ENCODE peak calls at places on chromosomes 4 and X, in five cellular contexts. One of them, this sample, is unnamed.

GRCh38 chr4:31089815-31090214 is 369.6 kb downstream of the PCDH7 start:
- DNase-seq in BE2C: peak; percentile 18
- DNase-seq in left lung: no peak
- DNase-seq in transverse colon: no peak
- DNase-seq in CD4-positive, alpha-beta T cell: no peak
- DNase-seq in this sample: peak; percentile 79

GRCh38 chr4:122921971-122922876 is at the start of gene NUDT6:
- DNase-seq in CD4-positive, alpha-beta T cell: peak; percentile 19
- DNase-seq in BE2C: peak; percentile 65
- DNase-seq in transverse colon: peak; percentile 61
- DNase-seq in left lung: peak; percentile 87
- DNase-seq in this sample: peak; percentile 40

GRCh38 chr4:146567396-146567795 is 45.7 kb upstream of the SLC10A7 start:
- DNase-seq in BE2C: no peak
- DNase-seq in left lung: no peak
- DNase-seq in transverse colon: no peak
- DNase-seq in CD4-positive, alpha-beta T cell: no peak
- DNase-seq in this sample: no peak

GRCh38 chr4:178712486-178712885 is 1270.2 kb upstream of the AGA start:
- DNase-seq in left lung: no peak
- DNase-seq in transverse colon: no peak
- DNase-seq in CD4-positive, alpha-beta T cell: no peak
- DNase-seq in BE2C: no peak
- DNase-seq in this sample: no peak

GRCh38 chrX:19799319-19800182 is 87.8 kb downstream of the SH3KBP1 start:
- DNase-seq in transverse colon: no peak
- DNase-seq in BE2C: no peak
- DNase-seq in CD4-positive, alpha-beta T cell: peak; percentile 34
- DNase-seq in left lung: no peak
- DNase-seq in this sample: no peak

GRCh38 chr4:185582651-185583400 is 47.5 kb upstream of the PDLIM3 start:
- DNase-seq in left lung: no peak
- DNase-seq in CD4-positive, alpha-beta T cell: no peak
- DNase-seq in BE2C: no peak
- DNase-seq in transverse colon: no peak
- DNase-seq in this sample: no peak

GRCh38 chr4:158845166-158846041 is 76.6 kb downstream of the FNIP2 start:
- DNase-seq in BE2C: no peak
- DNase-seq in left lung: no peak
- DNase-seq in CD4-positive, alpha-beta T cell: no peak
- DNase-seq in transverse colon: no peak
- DNase-seq in this sample: no peak

GRCh38 chr4:2943364-2944090 is 19.7 kb downstream of the NOP14 start:
- DNase-seq in left lung: peak; percentile 24
- DNase-seq in CD4-positive, alpha-beta T cell: no peak
- DNase-seq in transverse colon: no peak
- DNase-seq in BE2C: no peak
- DNase-seq in this sample: no peak

GRCh38 chr4:139281212-139281611 is 1.2 kb upstream of the MGARP start:
- DNase-seq in left lung: no peak
- DNase-seq in CD4-positive, alpha-beta T cell: no peak
- DNase-seq in BE2C: no peak
- DNase-seq in transverse colon: no peak
- DNase-seq in this sample: no peak

GRCh38 chr4:180664766-180665368 is 1578.3 kb upstream of the TENM3 start:
- DNase-seq in CD4-positive, alpha-beta T cell: no peak
- DNase-seq in left lung: no peak
- DNase-seq in BE2C: peak; percentile 83
- DNase-seq in transverse colon: peak; percentile 56
- DNase-seq in this sample: no peak

GRCh38 chr4:54229631-54230478 is 762 bp downstream of the PDGFRA start:
- DNase-seq in BE2C: no peak
- DNase-seq in left lung: peak; percentile 82
- DNase-seq in CD4-positive, alpha-beta T cell: no peak
- DNase-seq in transverse colon: no peak
- DNase-seq in this sample: peak; percentile 61

GRCh38 chrX:18210470-18210869 is 10.2 kb downstream of the BEND2 start:
- DNase-seq in transverse colon: no peak
- DNase-seq in CD4-positive, alpha-beta T cell: no peak
- DNase-seq in BE2C: no peak
- DNase-seq in left lung: no peak
- DNase-seq in this sample: no peak

GRCh38 chr4:30721353-30722091 is 1.4 kb downstream of the PCDH7 start:
- DNase-seq in BE2C: peak; percentile 68
- DNase-seq in CD4-positive, alpha-beta T cell: no peak
- DNase-seq in transverse colon: peak; percentile 37
- DNase-seq in left lung: peak; percentile 78
- DNase-seq in this sample: no peak

GRCh38 chr4:186227744-186228513 is 622 bp downstream of the KLKB1 start:
- DNase-seq in CD4-positive, alpha-beta T cell: no peak
- DNase-seq in left lung: no peak
- DNase-seq in BE2C: no peak
- DNase-seq in transverse colon: no peak
- DNase-seq in this sample: no peak

GRCh38 chrX:45598841-45599240 is 398.2 kb upstream of the DIPK2B start:
- DNase-seq in transverse colon: no peak
- DNase-seq in BE2C: no peak
- DNase-seq in CD4-positive, alpha-beta T cell: no peak
- DNase-seq in left lung: no peak
- DNase-seq in this sample: no peak

GRCh38 chr4:103076777-103077347 is 301 bp upstream of the SLC9B2 start:
- DNase-seq in transverse colon: no peak
- DNase-seq in CD4-positive, alpha-beta T cell: no peak
- DNase-seq in BE2C: no peak
- DNase-seq in left lung: no peak
- DNase-seq in this sample: no peak

GRCh38 chrX:17242470-17242869 is 132.5 kb upstream of the NHS start:
- DNase-seq in left lung: no peak
- DNase-seq in transverse colon: peak; percentile 28
- DNase-seq in BE2C: peak; percentile 34
- DNase-seq in CD4-positive, alpha-beta T cell: no peak
- DNase-seq in this sample: no peak

GRCh38 chrX:6149231-6149870 is 79.3 kb downstream of the NLGN4X start:
- DNase-seq in BE2C: no peak
- DNase-seq in transverse colon: no peak
- DNase-seq in left lung: no peak
- DNase-seq in CD4-positive, alpha-beta T cell: no peak
- DNase-seq in this sample: no peak

GRCh38 chr4:83961575-83961974 is 425.7 kb downstream of the GPAT3 start:
- DNase-seq in BE2C: no peak
- DNase-seq in transverse colon: no peak
- DNase-seq in left lung: no peak
- DNase-seq in CD4-positive, alpha-beta T cell: no peak
- DNase-seq in this sample: no peak

GRCh38 chr4:168511780-168512467 is 15.1 kb downstream of the PALLD start:
- DNase-seq in CD4-positive, alpha-beta T cell: peak; percentile 35
- DNase-seq in transverse colon: no peak
- DNase-seq in BE2C: no peak
- DNase-seq in left lung: no peak
- DNase-seq in this sample: no peak

GRCh38 chrX:2595258-2595657 is 94.5 kb upstream of the DHRSX start:
- DNase-seq in left lung: no peak
- DNase-seq in transverse colon: no peak
- DNase-seq in CD4-positive, alpha-beta T cell: no peak
- DNase-seq in BE2C: no peak
- DNase-seq in this sample: no peak

GRCh38 chrX:101395789-101396188 is 5.0 kb downstream of the RPL36A start:
- DNase-seq in left lung: no peak
- DNase-seq in CD4-positive, alpha-beta T cell: no peak
- DNase-seq in transverse colon: no peak
- DNase-seq in BE2C: no peak
- DNase-seq in this sample: no peak

GRCh38 chr4:126955292-126956191 is 677.2 kb upstream of the INTU start:
- DNase-seq in CD4-positive, alpha-beta T cell: no peak
- DNase-seq in left lung: peak; percentile 68
- DNase-seq in BE2C: peak; percentile 6
- DNase-seq in transverse colon: no peak
- DNase-seq in this sample: peak; percentile 29

GRCh38 chr4:78022517-78022916 is 34.6 kb upstream of the FRAS1 start:
- DNase-seq in BE2C: no peak
- DNase-seq in transverse colon: no peak
- DNase-seq in left lung: no peak
- DNase-seq in CD4-positive, alpha-beta T cell: no peak
- DNase-seq in this sample: no peak

GRCh38 chr4:159922119-159922518 is 819.2 kb downstream of the RAPGEF2 start:
- DNase-seq in BE2C: no peak
- DNase-seq in CD4-positive, alpha-beta T cell: no peak
- DNase-seq in transverse colon: no peak
- DNase-seq in left lung: no peak
- DNase-seq in this sample: no peak

GRCh38 chr4:14701389-14701788 is 300.9 kb upstream of the CPEB2 start:
- DNase-seq in CD4-positive, alpha-beta T cell: no peak
- DNase-seq in BE2C: no peak
- DNase-seq in transverse colon: no peak
- DNase-seq in left lung: no peak
- DNase-seq in this sample: no peak

GRCh38 chr4:159685406-159686092 is 582.7 kb downstream of the RAPGEF2 start:
- DNase-seq in CD4-positive, alpha-beta T cell: no peak
- DNase-seq in transverse colon: no peak
- DNase-seq in left lung: no peak
- DNase-seq in BE2C: no peak
- DNase-seq in this sample: no peak

GRCh38 chr4:10326075-10326474 is 131.2 kb downstream of the ZNF518B start:
- DNase-seq in transverse colon: no peak
- DNase-seq in CD4-positive, alpha-beta T cell: no peak
- DNase-seq in left lung: no peak
- DNase-seq in BE2C: no peak
- DNase-seq in this sample: no peak

GRCh38 chr4:55251352-55251751 is 94.7 kb upstream of the SRD5A3 start:
- DNase-seq in BE2C: no peak
- DNase-seq in CD4-positive, alpha-beta T cell: no peak
- DNase-seq in transverse colon: no peak
- DNase-seq in left lung: no peak
- DNase-seq in this sample: no peak

GRCh38 chr4:90833698-90834097 is 706.5 kb downstream of the CCSER1 start:
- DNase-seq in BE2C: no peak
- DNase-seq in left lung: no peak
- DNase-seq in CD4-positive, alpha-beta T cell: no peak
- DNase-seq in transverse colon: no peak
- DNase-seq in this sample: no peak

GRCh38 chrX:13109811-13110210 is 65.4 kb upstream of the FAM9C start:
- DNase-seq in BE2C: no peak
- DNase-seq in transverse colon: no peak
- DNase-seq in CD4-positive, alpha-beta T cell: no peak
- DNase-seq in left lung: no peak
- DNase-seq in this sample: no peak

GRCh38 chrX:153494541-153495361 is at the start of gene BGN:
- DNase-seq in left lung: no peak
- DNase-seq in CD4-positive, alpha-beta T cell: peak; percentile 17
- DNase-seq in BE2C: peak; percentile 80
- DNase-seq in transverse colon: no peak
- DNase-seq in this sample: no peak

GRCh38 chr4:88172987-88173386 is 14.5 kb upstream of the ABCG2 start:
- DNase-seq in CD4-positive, alpha-beta T cell: no peak
- DNase-seq in left lung: no peak
- DNase-seq in BE2C: no peak
- DNase-seq in transverse colon: no peak
- DNase-seq in this sample: no peak
- H3K27me3 ChIP-seq in CD4-positive, alpha-beta T cell: no peaks in the 10 kb centered on the region
- H3K27me3 ChIP-seq in left lung: no peaks in the 10 kb centered on the region
- H3K27me3 ChIP-seq in BE2C: no peaks in the 10 kb centered on the region
- H3K27me3 ChIP-seq in transverse colon: no peaks in the 10 kb centered on the region
- H3K27me3 ChIP-seq in this sample: no peaks in the 10 kb centered on the region

GRCh38 chrX:95728446-95728845 is 956.2 kb upstream of the DIAPH2 start:
- DNase-seq in left lung: no peak
- DNase-seq in CD4-positive, alpha-beta T cell: no peak
- DNase-seq in BE2C: no peak
- DNase-seq in transverse colon: no peak
- DNase-seq in this sample: no peak

GRCh38 chrX:95733426-95733825 is 951.2 kb upstream of the DIAPH2 start:
- DNase-seq in BE2C: no peak
- DNase-seq in left lung: no peak
- DNase-seq in CD4-positive, alpha-beta T cell: no peak
- DNase-seq in transverse colon: no peak
- DNase-seq in this sample: no peak
- H3K27me3 ChIP-seq in BE2C: no peaks in the 10 kb centered on the region
- H3K27me3 ChIP-seq in left lung: no peaks in the 10 kb centered on the region
- H3K27me3 ChIP-seq in CD4-positive, alpha-beta T cell: no peaks in the 10 kb centered on the region
- H3K27me3 ChIP-seq in transverse colon: no peaks in the 10 kb centered on the region
- H3K27me3 ChIP-seq in this sample: no peaks in the 10 kb centered on the region

GRCh38 chr4:33133723-33134122 is 2413.6 kb downstream of the PCDH7 start:
- DNase-seq in left lung: no peak
- DNase-seq in BE2C: no peak
- DNase-seq in transverse colon: no peak
- DNase-seq in CD4-positive, alpha-beta T cell: no peak
- DNase-seq in this sample: no peak
- H3K27me3 ChIP-seq in left lung: no peaks in the 10 kb centered on the region
- H3K27me3 ChIP-seq in BE2C: no peaks in the 10 kb centered on the region
- H3K27me3 ChIP-seq in transverse colon: no peaks in the 10 kb centered on the region
- H3K27me3 ChIP-seq in CD4-positive, alpha-beta T cell: no peaks in the 10 kb centered on the region
- H3K27me3 ChIP-seq in this sample: no peaks in the 10 kb centered on the region

GRCh38 chrX:95703696-95704095 is 980.9 kb upstream of the DIAPH2 start:
- DNase-seq in CD4-positive, alpha-beta T cell: no peak
- DNase-seq in BE2C: no peak
- DNase-seq in transverse colon: no peak
- DNase-seq in left lung: no peak
- DNase-seq in this sample: no peak
- H3K27me3 ChIP-seq in CD4-positive, alpha-beta T cell: no peaks in the 10 kb centered on the region
- H3K27me3 ChIP-seq in BE2C: no peaks in the 10 kb centered on the region
- H3K27me3 ChIP-seq in transverse colon: no peaks in the 10 kb centered on the region
- H3K27me3 ChIP-seq in left lung: no peaks in the 10 kb centered on the region
- H3K27me3 ChIP-seq in this sample: no peaks in the 10 kb centered on the region

GRCh38 chrX:70331161-70331560 is 41.3 kb downstream of the KIF4A start:
- DNase-seq in transverse colon: no peak
- DNase-seq in BE2C: no peak
- DNase-seq in CD4-positive, alpha-beta T cell: no peak
- DNase-seq in left lung: no peak
- DNase-seq in this sample: no peak

GRCh38 chrX:70338290-70338689 is 48.4 kb downstream of the KIF4A start:
- DNase-seq in transverse colon: no peak
- DNase-seq in CD4-positive, alpha-beta T cell: no peak
- DNase-seq in left lung: no peak
- DNase-seq in BE2C: no peak
- DNase-seq in this sample: no peak

GRCh38 chrX:70332600-70332999 is 42.7 kb downstream of the KIF4A start:
- DNase-seq in CD4-positive, alpha-beta T cell: no peak
- DNase-seq in transverse colon: no peak
- DNase-seq in BE2C: no peak
- DNase-seq in left lung: no peak
- DNase-seq in this sample: no peak

DNA sequence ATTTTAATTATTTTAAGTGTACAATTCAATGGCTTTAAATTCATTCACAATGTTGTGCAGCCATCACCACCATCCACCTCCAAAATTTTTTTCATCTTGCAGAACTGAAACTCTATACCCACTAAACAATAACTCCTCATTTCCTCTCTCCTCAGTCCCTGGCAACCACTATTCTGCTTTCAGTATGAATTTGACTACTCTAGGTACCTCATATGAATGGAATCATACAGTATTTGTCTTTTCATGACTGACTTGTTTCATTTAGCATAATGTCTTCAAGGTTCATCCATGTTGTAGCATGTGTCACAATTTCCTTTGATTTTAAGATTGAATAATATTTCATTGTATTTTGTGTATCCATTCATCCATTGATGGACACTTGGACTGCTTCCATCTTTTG is 46.9 kb downstream of the KIF4A start:
- DNase-seq in left lung: no peak
- DNase-seq in CD4-positive, alpha-beta T cell: no peak
- DNase-seq in transverse colon: no peak
- DNase-seq in BE2C: no peak
- DNase-seq in this sample: no peak
- H3K27me3 ChIP-seq in left lung: no peaks in the 10 kb centered on the region
- H3K27me3 ChIP-seq in CD4-positive, alpha-beta T cell: no peaks in the 10 kb centered on the region
- H3K27me3 ChIP-seq in transverse colon: no peaks in the 10 kb centered on the region
- H3K27me3 ChIP-seq in BE2C: no peaks in the 10 kb centered on the region
- H3K27me3 ChIP-seq in this sample: no peaks in the 10 kb centered on the region

This sample was measured in RWPE2.